ENCODE peak calls at places on chromosomes 12 and 14, in four cellular contexts. K, I, A and O are unnamed samples.

GRCh38 chr12:58313091-58313855 is 371.9 kb downstream of the ATP23 start:
- DNase-seq in K (no peak), I (no peak), A (peak), O (no peak)

GRCh38 chr14:95979339-95980042 is 59.7 kb upstream of the C14orf132 start:
- DNase-seq in K (no peak), I (no peak), A (no peak), O (no peak)

GRCh38 chr12:84642201-84642600 is 270.4 kb downstream of the SLC6A15 start:
- DNase-seq in K (no peak), I (no peak), A (peak), O (no peak)

GRCh38 chr14:90518941-90519256 is 122.1 kb downstream of the CALM1 start:
- DNase-seq in K (peak), I (peak), A (peak), O (peak)

GRCh38 chr14:68857671-68858070 is 64.8 kb upstream of the ZFP36L1 start:
- DNase-seq in K (no peak), I (no peak), A (no peak), O (no peak)

GRCh38 chr14:22849212-22849819 is 12.9 kb downstream of the MMP14 start:
- DNase-seq in K (no peak), I (peak), A (no peak), O (peak)

GRCh38 chr14:93938766-93939303 is 11.7 kb downstream of the FAM181A start:
- DNase-seq in K (no peak), I (no peak), A (no peak), O (no peak)

GRCh38 chr14:72653026-72653425 is 240.9 kb downstream of the DPF3 start:
- DNase-seq in K (no peak), I (no peak), A (peak), O (no peak)

GRCh38 chr14:95199298-95199983 is 42.1 kb upstream of the DICER1 start:
- DNase-seq in K (no peak), I (no peak), A (no peak), O (no peak)

GRCh38 chr12:3670083-3670620 is 82.8 kb downstream of the CRACR2A start:
- DNase-seq in K (no peak), I (no peak), A (peak), O (no peak)

GRCh38 chr14:35051796-35052195 is 5.7 kb downstream of the FAM177A1 start:
- DNase-seq in K (peak), I (no peak), A (peak), O (no peak)

GRCh38 chr14:47674148-47674545 is 1.3 kb downstream of the MDGA2 start:
- DNase-seq in K (no peak), I (no peak), A (no peak), O (no peak)
- H3K4me3 ChIP-seq in K (no peak), I (peak), A (no peak), O (no peak)

GRCh38 chr12:118016424-118017264 is at the start of gene RFC5:
- DNase-seq in K (peak), I (peak), A (peak), O (peak)
- TF ChIP-seq POLR2A in K (peak), I (no peak), A (no peak), O (no peak)

GRCh38 chr12:109097140-109097434 is 310 bp upstream of the UNG start:
- DNase-seq in K (no peak), I (no peak), A (no peak), O (no peak)
- H3K4me3 ChIP-seq in K (peak), I (peak), A (peak), O (peak)

GRCh38 chr12:6925239-6925542 is 2.6 kb upstream of the ATN1 start:
- DNase-seq in K (no peak), I (no peak), A (no peak), O (no peak)

GRCh38 chr12:6927999-6928702 is 392 bp downstream of the ATN1 start:
- DNase-seq in K (no peak), I (no peak), A (no peak), O (peak)

GRCh38 chr12:6927379-6927991 is at the start of gene ATN1:
- DNase-seq in K (peak), I (peak), A (peak), O (peak)

GRCh38 chr12:6923851-6924250 is 3.9 kb upstream of the ATN1 start:
- DNase-seq in K (no peak), I (no peak), A (no peak), O (no peak)

DNA sequence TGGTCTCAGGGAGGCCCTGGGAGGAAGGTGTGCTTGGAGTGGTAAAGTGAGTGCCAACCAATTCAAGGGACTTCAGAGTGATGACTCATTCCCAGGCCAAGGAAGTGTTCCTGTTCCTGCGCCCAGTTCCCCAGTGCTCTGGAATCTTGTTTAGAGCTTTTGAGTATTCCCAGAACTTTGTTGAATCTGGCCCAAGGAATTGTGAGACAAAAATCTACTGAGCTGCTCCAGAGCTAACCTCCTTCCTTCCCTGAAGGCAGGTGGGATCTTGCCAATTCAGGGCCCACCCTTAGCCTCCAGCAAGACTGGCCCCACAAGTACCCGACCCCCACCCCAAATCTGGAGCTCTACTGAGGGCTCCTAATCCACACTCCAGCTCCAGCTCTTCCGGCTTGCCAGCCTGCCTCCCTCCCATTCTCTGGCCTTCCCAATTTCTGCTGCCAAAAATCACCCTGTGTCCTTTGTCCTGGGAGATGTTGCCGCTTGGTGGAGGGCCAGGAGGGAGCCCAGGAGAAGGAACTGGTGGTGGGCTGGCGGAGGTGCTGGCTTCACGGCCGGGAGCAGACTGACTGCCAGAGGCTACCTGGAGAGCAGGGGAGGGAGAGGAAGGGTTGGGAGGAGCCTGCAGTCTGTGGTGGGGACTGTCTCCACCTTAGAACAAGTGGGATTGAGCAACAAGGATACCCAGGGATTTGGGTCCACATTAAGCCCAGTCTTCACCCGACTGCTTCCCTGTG is 2.0 kb upstream of the ATN1 start:
- DNase-seq in K (peak), I (peak), A (peak), O (peak)
- TF ChIP-seq POLR2A in K (peak), I (no peak), A (no peak), O (peak)

DNA sequence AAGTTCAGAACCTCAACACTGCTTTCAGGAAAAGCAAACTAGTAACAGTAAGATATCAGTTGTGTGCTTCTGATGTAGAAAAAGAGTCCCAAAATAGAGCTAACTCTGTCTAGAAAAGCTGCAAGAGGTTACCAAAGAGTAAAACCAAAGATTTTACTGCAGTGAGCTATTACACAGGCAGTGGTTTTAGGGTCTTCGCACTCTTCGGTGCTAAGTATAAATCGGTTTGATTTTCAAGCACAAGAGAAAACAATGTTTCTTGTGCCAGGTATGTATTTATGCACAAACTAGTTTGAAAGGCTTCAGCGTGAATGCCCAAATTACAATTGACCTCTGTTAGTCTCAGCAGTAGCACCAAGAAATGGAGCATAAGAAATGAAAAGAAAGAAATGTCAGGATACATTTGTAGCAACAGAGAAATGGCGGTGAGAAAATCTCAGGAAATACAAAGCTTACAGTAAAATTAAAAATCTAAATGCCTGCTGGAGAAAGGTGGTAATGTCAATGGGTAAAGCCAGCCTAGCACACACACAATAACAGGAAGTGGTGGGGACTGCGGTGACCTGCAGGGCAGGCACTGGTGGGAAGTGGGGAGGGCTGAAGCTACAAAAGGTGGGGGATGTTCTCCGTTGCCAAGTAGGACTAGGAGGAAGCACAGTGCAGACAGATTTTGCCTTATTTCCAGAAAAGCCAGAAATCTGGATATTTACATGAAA is 18.0 kb upstream of the DYRK2 start:
- DNase-seq in K (no peak), I (peak), A (no peak), O (peak)
- H3K4me3 ChIP-seq in K (no peak), I (no peak), A (no peak), O (no peak)

GRCh38 chr12:89352492-89353187 is at the start of gene DUSP6:
- DNase-seq in K (peak), I (peak), A (peak), O (peak)
- TF ChIP-seq POLR2A in K (peak), I (peak), A (no peak), O (peak)

DNA sequence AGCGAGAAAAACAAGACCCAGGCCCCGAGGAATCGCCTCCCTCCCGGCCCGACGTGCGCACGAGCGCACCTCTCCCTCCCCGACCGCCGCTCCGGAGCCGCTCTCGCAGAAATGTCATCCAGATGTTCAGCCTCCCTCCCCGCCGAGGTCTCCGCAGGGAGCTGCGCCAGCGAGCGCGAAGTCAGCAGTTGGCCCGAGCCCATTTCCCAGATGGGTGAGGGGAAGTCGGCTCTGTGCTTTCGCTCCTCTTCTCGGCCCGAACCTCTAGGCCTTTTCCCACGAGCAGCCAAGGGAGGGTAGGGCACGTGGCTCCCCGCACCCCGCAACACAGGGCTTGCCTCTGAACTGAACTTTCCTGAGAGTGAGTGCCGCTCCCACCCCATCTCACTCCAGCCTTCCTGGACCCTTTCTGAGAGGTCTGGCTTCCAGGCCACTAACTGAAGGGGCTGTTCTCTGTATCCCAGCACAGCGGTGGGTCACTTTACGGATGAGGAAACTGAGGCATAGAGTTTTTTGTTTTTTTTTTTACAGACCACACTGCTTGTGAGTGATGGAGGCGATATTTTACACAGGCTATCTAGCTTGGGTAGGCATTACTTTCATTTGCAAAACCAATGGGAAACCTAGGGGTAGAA is 1.0 kb upstream of the TGFB3 start:
- DNase-seq in K (peak), I (no peak), A (peak), O (peak)
- H3K4me3 ChIP-seq in K (peak), I (peak), A (peak), O (peak)

DNA sequence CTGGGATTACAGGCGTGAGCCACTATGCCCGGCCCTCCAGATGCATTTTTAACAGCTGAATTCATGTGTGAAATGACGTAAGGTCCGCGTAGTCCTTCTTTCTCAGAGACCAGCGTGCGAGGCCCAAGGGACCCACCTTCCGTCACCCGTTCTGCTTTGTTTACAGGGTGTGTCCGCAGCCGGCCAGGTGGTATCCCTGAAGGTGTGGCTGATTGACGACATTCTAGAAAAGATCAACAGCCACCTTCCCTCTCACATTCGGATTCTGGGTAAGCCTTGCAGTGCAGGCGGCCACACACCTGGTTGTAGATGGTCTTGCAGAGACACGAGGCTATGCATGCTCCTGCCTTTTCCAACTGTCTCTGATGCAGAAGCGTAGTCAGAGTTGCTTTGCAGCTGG is 9.9 kb downstream of the PUS1 start:
- DNase-seq in K (no peak), I (no peak), A (no peak), O (no peak)
- TF ChIP-seq POLR2A in K (no peak), I (no peak), A (no peak), O (no peak)

GRCh38 chr14:52692248-52692962 is 3.0 kb downstream of the ERO1A start:
- DNase-seq in K (no peak), I (no peak), A (peak), O (no peak)

GRCh38 chr14:52695481-52696091 is at the start of gene ERO1A:
- DNase-seq in K (peak), I (peak), A (peak), O (peak)

GRCh38 chr14:52694761-52695480 is 437 bp downstream of the ERO1A start:
- DNase-seq in K (peak), I (peak), A (peak), O (peak)

GRCh38 chr14:52693004-52693403 is 2.4 kb downstream of the ERO1A start:
- DNase-seq in K (no peak), I (no peak), A (no peak), O (no peak)

GRCh38 chr14:52693532-52693931 is 1.8 kb downstream of the ERO1A start:
- DNase-seq in K (no peak), I (no peak), A (no peak), O (no peak)
- H3K4me3 ChIP-seq in K (no peak), I (peak), A (no peak), O (no peak)

GRCh38 chr14:88616697-88617096 is 53.9 kb downstream of the ZC3H14 start:
- DNase-seq in K (no peak), I (no peak), A (no peak), O (no peak)
- TF ChIP-seq POLR2A in K (no peak), I (no peak), A (no peak), O (no peak)